ENCODE peak calls at places on chromosomes 6 and 20, in eight cellular contexts. O is activated naive CD8-positive, alpha-beta T cell treated with anti-CD3 and anti-CD28 coated beads for 36 hours; U is osteoblast; R is stimulated activated naive CD8-positive, alpha-beta T cell treated with anti-CD3 and anti-CD28 coated beads, Interleukin-15, Interleukin-2, amounts not matched to agents 100 U/mL and 50 U/mL, for 24 hours; T is anterior cingulate cortex; E is amniotic stem cell; M is endothelial cell; K is hypothalamus. P is an unnamed sample.

GRCh38 chr20:39108746-39109145 is 146.6 kb downstream of the DHX35 start:
- DNase-seq in T (no peak), R (no peak), O (no peak), U (peak; percentile 80), E (no peak), K (no peak), M (no peak), P (no peak)

GRCh38 chr6:27263886-27264285 is 16.4 kb downstream of the PRSS16 start:
- DNase-seq in T (no peak), K (no peak), O (no peak), R (no peak), E (no peak), M (no peak), U (no peak), P (no peak)

GRCh38 chr6:108667984-108668383 is 107.3 kb downstream of the FOXO3 start:
- DNase-seq in R (no peak), O (no peak), T (peak; percentile 57), K (no peak), E (no peak), M (no peak), U (peak; percentile 89), P (peak; percentile 5)

GRCh38 chr6:29676981-29677601 is 3.9 kb downstream of the ZFP57 start:
- DNase-seq in O (no peak), U (no peak), R (no peak), K (no peak), T (no peak), M (no peak), E (no peak), P (no peak)

GRCh38 chr6:39841291-39841690 is 49.1 kb downstream of the DAAM2 start:
- DNase-seq in U (no peak), E (no peak), O (no peak), M (no peak), K (no peak), R (no peak), T (no peak), P (no peak)

GRCh38 chr20:64116541-64117423 is 9.4 kb upstream of the NPBWR2 start:
- DNase-seq in U (peak; percentile 79), T (no peak), K (no peak), R (no peak), M (no peak), E (no peak), O (no peak), P (no peak)

GRCh38 chr6:753486-753885 is 60.5 kb upstream of the EXOC2 start:
- DNase-seq in M (no peak), R (no peak), U (no peak), O (no peak), E (no peak), K (no peak), T (no peak), P (no peak)

GRCh38 chr6:95576621-95577316 is 566 bp upstream of the MANEA start:
- DNase-seq in E (no peak), R (no peak), M (no peak), O (no peak), U (no peak), T (no peak), K (no peak), P (peak; percentile 19)

GRCh38 chr20:63874254-63874653 is 9.2 kb downstream of the TPD52L2 start:
- DNase-seq in T (no peak), O (no peak), R (no peak), E (no peak), K (no peak), U (no peak), M (no peak), P (no peak)

GRCh38 chr6:5865492-5866031 is 141.2 kb downstream of the NRN1 start:
- DNase-seq in R (no peak), M (no peak), U (no peak), O (no peak), K (no peak), E (no peak), T (no peak), P (no peak)

GRCh38 chr6:135722679-135723078 is 128.8 kb upstream of the PDE7B start:
- DNase-seq in T (no peak), K (no peak), U (peak; percentile 82), M (no peak), R (peak; percentile 31), E (peak; percentile 59), O (peak; percentile 14), P (peak; percentile 7)

GRCh38 chr6:166361080-166361429 is 18.7 kb upstream of the SFT2D1 start:
- DNase-seq in M (no peak), R (no peak), T (no peak), K (no peak), E (no peak), U (no peak), O (no peak), P (no peak)

GRCh38 chr20:4728121-4728520 is 6.4 kb downstream of the PRND start:
- DNase-seq in M (no peak), T (no peak), U (no peak), K (no peak), R (no peak), O (no peak), E (no peak), P (no peak)

GRCh38 chr20:576156-576555 is 32.6 kb upstream of the CSNK2A1 start:
- DNase-seq in R (no peak), E (no peak), K (no peak), U (no peak), T (peak; percentile 11), O (no peak), M (no peak), P (no peak)

GRCh38 chr6:157635388-157636244 is 187.4 kb upstream of the SNX9 start:
- DNase-seq in U (peak; percentile 34), E (no peak), T (no peak), K (no peak), M (no peak), O (no peak), R (no peak), P (no peak)

GRCh38 chr6:32807020-32807580 is 9.7 kb downstream of the HLA-DOB start:
- DNase-seq in K (no peak), O (no peak), M (no peak), U (no peak), R (no peak), T (no peak), E (no peak), P (no peak)

GRCh38 chr6:135647521-135647920 is 150.0 kb upstream of the AHI1 start:
- DNase-seq in K (no peak), U (no peak), T (no peak), R (no peak), E (no peak), M (no peak), O (peak; percentile 9), P (no peak)

GRCh38 chr6:157267109-157267611 is 56.2 kb downstream of the TMEM242 start:
- DNase-seq in R (no peak), U (peak; percentile 64), M (no peak), O (no peak), E (no peak), K (no peak), T (no peak), P (no peak)

GRCh38 chr6:52503344-52503747 is 73.5 kb downstream of the TRAM2 start:
- DNase-seq in R (no peak), U (peak; percentile 88), M (peak; percentile 27), O (no peak), E (no peak), K (no peak), T (no peak), P (peak; percentile 20)

P was measured in GM13976.